ENCODE peak calls at places on chromosomes 11 and 22, in six cellular contexts. R, V, N, C, A and G are unnamed samples.
A peak's percentile ranks its signal among the peaks of the same experiment; 100 is the strongest.

GRCh38 chr11:116434986-116435385 is 337.8 kb downstream of the BUD13 start:
- DNase-seq in R (no peak), V (no peak), N (no peak), C (no peak), A (no peak), G (no peak)

GRCh38 chr11:31725176-31725575 is 85.9 kb downstream of the PAX6 start:
- DNase-seq in R (no peak), V (no peak), N (no peak), C (no peak), A (no peak), G (no peak)

GRCh38 chr11:13962562-13963168 is at the start of gene SPON1:
- DNase-seq in R (peak; percentile 77), V (no peak), N (no peak), C (no peak), A (no peak), G (no peak)

GRCh38 chr11:17526931-17527660 is 17.1 kb downstream of the USH1C start:
- DNase-seq in R (no peak), V (no peak), N (no peak), C (no peak), A (no peak), G (no peak)

GRCh38 chr22:32661296-32661695 is 140.2 kb upstream of the TIMP3 start:
- DNase-seq in R (no peak), V (no peak), N (no peak), C (no peak), A (no peak), G (no peak)

GRCh38 chr11:32113200-32113599 is 22.3 kb downstream of the RCN1 start:
- DNase-seq in R (no peak), V (no peak), N (no peak), C (no peak), A (no peak), G (no peak)

GRCh38 chr11:95922536-95923440 is 1.1 kb downstream of the MTMR2 start:
- DNase-seq in R (no peak), V (no peak), N (no peak), C (no peak), A (no peak), G (no peak)

GRCh38 chr11:106186630-106187029 is 109.2 kb downstream of the AASDHPPT start:
- DNase-seq in R (no peak), V (no peak), N (no peak), C (no peak), A (no peak), G (no peak)

GRCh38 chr11:46729110-46730027 is 10.4 kb downstream of the F2 start:
- DNase-seq in R (no peak), V (no peak), N (no peak), C (no peak), A (no peak), G (no peak)

GRCh38 chr11:116691779-116692178 is 81.0 kb downstream of the BUD13 start:
- DNase-seq in R (peak; percentile 95), V (peak; percentile 6), N (peak; percentile 86), C (peak; percentile 31), A (no peak), G (no peak)

GRCh38 chr11:120403966-120404365 is 67.8 kb downstream of the ARHGEF12 start:
- DNase-seq in R (no peak), V (no peak), N (no peak), C (no peak), A (no peak), G (no peak)

GRCh38 chr11:19874241-19874640 is 161.6 kb downstream of the NAV2 start:
- DNase-seq in R (no peak), V (no peak), N (no peak), C (no peak), A (no peak), G (no peak)
- TF ChIP-seq ZNF274 in R (no peak), V (no peak), N (no peak), C (no peak), A (no peak), G (no peak)

GRCh38 chr11:85348945-85349344 is 278.2 kb downstream of the DLG2 start:
- DNase-seq in R (no peak), V (no peak), N (no peak), C (no peak), A (no peak), G (peak; percentile 56)
- TF ChIP-seq ZNF274 in R (no peak), V (no peak), N (no peak), C (no peak), A (no peak), G (no peak)

DNA sequence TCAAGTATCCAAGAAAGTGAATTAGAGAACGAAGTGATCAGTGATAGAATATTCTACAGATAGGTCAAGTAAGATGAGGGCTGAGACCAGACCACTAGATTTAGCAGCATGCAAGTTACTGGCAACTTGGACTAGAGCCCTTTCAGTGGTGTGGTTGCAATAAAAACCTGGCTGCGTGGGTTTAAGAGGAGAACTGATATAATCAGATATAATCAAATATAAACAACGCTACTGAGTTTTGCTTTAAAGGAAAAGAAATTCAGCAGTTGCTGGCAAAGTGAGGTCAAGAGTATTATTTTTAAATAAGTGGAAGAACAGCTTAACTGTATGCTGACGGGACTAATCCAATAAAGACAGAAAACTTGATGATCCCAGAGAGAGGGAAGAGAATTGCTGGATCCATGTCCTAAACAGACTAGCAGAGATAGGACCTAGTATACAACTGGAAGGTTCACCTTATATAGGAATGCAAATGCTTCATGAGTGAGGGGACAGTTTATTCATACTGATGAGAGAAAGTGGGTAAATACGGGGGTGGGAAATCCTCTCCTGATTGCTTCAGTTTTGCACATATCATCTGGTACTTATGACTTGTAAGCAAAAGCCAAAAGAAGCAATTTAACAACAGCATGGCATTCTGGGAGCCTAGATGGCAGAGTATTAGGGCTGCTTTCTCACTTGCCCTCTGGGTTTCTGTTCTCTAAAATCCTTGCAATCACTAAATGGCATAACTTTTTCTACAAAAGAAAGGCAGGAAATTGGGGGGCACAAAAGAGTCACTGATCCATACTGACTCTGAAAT is 146.2 kb downstream of the RBFOX2 start:
- DNase-seq in R (no peak), V (no peak), N (no peak), C (no peak), A (no peak), G (no peak)
- TF ChIP-seq ZNF274 in R (no peak), V (no peak), N (no peak), C (no peak), A (no peak), G (no peak)

GRCh38 chr11:100442017-100442416 is 245.1 kb upstream of the ARHGAP42 start:
- DNase-seq in R (no peak), V (no peak), N (no peak), C (no peak), A (no peak), G (no peak)

GRCh38 chr11:100445231-100445735 is 241.8 kb upstream of the ARHGAP42 start:
- DNase-seq in R (no peak), V (no peak), N (no peak), C (no peak), A (no peak), G (no peak)
- TF ChIP-seq ZNF274 in R (no peak), V (no peak), N (no peak), C (no peak), A (no peak), G (no peak)

DNA sequence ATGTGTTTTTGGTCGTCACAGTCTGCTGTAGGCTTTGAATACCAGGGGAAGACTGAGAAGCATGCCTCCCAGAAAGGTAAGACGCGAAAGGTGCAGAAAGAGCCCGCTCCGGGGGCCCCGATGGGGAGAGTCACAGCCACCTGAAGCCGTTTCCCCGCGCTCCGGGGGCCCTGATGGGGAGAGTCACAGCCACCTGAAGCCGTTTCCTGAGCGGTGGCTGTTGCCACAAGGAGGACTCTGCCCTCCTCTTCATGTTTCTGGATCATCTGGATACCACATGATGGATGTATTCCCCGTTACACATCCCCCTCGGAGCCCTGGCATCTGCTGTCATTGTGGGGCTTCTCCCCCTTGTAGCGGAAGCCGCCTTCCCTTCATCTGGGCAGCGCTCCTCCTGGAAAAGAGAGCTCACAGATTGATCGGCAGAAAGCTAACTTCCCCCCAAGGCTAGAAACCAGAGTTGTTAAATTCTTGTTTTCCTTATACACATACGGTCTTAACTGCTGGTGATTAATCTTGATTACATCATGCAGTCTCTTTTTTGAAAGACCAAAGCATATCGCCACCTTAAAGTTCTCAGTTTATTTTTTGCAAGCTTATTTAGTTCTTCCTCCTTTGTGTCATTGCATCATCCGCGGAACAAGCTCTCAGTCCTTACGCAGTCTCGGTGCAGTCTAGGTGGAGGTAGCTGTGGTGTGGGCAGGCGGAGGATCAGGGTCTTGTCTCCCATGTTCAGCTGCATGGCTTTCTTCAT is 17.5 kb downstream of the CTTN start:
- DNase-seq in R (no peak), V (no peak), N (no peak), C (no peak), A (no peak), G (no peak)
- TF ChIP-seq ZNF274 in R (no peak), V (no peak), N (no peak), C (no peak), A (no peak), G (no peak)

DNA sequence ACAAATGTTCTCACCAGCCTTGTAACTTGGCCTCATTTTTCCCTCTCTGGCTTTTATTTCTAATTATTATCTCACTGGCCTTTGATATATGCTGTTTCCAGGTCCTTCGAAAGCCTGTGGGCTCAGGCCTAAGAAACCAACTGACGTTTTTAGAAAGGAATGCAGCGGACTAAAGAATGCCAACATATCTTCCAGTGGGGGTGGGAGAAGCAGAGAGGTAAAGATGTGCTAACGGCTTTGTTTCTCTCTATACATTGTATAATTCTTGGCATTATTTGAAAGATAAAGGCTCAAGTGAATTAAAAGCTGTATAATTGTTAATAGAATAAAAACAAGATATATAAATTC is 28.2 kb downstream of the OR6Q1 start:
- DNase-seq in R (no peak), V (no peak), N (no peak), C (peak; percentile 82), A (no peak), G (peak; percentile 63)
- TF ChIP-seq ZNF274 in R (no peak), V (no peak), N (no peak), C (no peak), A (no peak), G (no peak)

DNA sequence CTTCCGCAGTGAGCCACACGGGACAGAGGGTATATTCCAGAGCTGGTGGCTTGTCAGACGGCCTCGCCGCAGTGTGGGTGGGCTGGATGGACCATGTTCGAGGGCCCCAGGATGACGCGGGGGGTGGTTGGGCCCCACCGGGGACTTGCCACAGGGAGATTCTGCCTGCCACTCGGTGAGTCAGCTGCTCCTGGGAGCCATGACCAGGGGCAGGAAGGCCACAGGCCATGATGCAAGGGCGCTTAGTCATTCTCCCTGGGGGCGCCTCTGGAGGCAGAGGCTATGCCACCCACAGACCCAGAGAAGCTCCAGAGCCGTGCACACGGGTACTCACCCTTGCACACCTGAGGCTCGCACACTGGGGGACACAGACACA is 8.1 kb downstream of the ALX4 start:
- DNase-seq in R (no peak), V (peak; percentile 7), N (peak; percentile 29), C (no peak), A (no peak), G (no peak)
- TF ChIP-seq ZNF274 in R (no peak), V (no peak), N (no peak), C (no peak), A (no peak), G (no peak)